ENCODE peak calls at places on chromosomes 12 and 14, in six cellular contexts. C, K, G, X, J and T are unnamed samples.

GRCh38 chr14:73125169-73125588 is 11.1 kb upstream of the PSEN1 start:
- DNase-seq in C (no peak), K (no peak), G (no peak), X (no peak), J (no peak), T (no peak)

GRCh38 chr14:79407572-79407971 is 803.7 kb downstream of the DIO2 start:
- DNase-seq in C (no peak), K (no peak), G (no peak), X (no peak), J (no peak), T (no peak)

GRCh38 chr14:54593860-54594259 is 26.9 kb downstream of the SAMD4A start:
- DNase-seq in C (no peak), K (no peak), G (no peak), X (no peak), J (no peak), T (peak)

GRCh38 chr12:92145731-92146496 is at the start of gene BTG1:
- DNase-seq in C (peak), K (peak), G (peak), X (peak), J (peak), T (peak)

GRCh38 chr14:103378042-103378854 is 7.0 kb upstream of the MARK3 start:
- DNase-seq in C (no peak), K (peak), G (no peak), X (no peak), J (no peak), T (no peak)

GRCh38 chr14:93788557-93789365 is 476 bp upstream of the PRIMA1 start:
- DNase-seq in C (peak), K (no peak), G (no peak), X (no peak), J (no peak), T (no peak)

GRCh38 chr12:10101042-10101579 is 2.3 kb upstream of the CLEC1A start:
- DNase-seq in C (no peak), K (no peak), G (no peak), X (no peak), J (no peak), T (peak)

GRCh38 chr14:65864549-65864948 is 452.0 kb downstream of the FUT8 start:
- DNase-seq in C (no peak), K (no peak), G (no peak), X (no peak), J (no peak), T (no peak)

GRCh38 chr14:53516261-53516774 is 363.2 kb upstream of the DDHD1 start:
- DNase-seq in C (no peak), K (no peak), G (no peak), X (no peak), J (no peak), T (peak)

GRCh38 chr14:75041613-75042012 is 9.7 kb downstream of the MLH3 start:
- DNase-seq in C (no peak), K (peak), G (no peak), X (no peak), J (no peak), T (no peak)

GRCh38 chr14:78701246-78701645 is 531.1 kb downstream of the NRXN3 start:
- DNase-seq in C (no peak), K (no peak), G (no peak), X (no peak), J (no peak), T (peak)

GRCh38 chr12:114711689-114712152 is 27.7 kb upstream of the TBX3 start:
- DNase-seq in C (no peak), K (no peak), G (no peak), X (no peak), J (no peak), T (no peak)

GRCh38 chr12:13164859-13165577 is 31.5 kb upstream of the EMP1 start:
- DNase-seq in C (no peak), K (no peak), G (no peak), X (no peak), J (no peak), T (no peak)

GRCh38 chr12:112891093-112892024 is 15.4 kb upstream of the OAS1 start:
- DNase-seq in C (no peak), K (no peak), G (no peak), X (no peak), J (no peak), T (no peak)

GRCh38 chr12:109358154-109358869 is 10.6 kb downstream of the MYO1H start:
- DNase-seq in C (no peak), K (no peak), G (no peak), X (no peak), J (peak), T (peak)

GRCh38 chr14:99516156-99517045 is 35.2 kb downstream of the CCNK start:
- DNase-seq in C (no peak), K (no peak), G (no peak), X (no peak), J (no peak), T (no peak)
- TF ChIP-seq CEBPB in C (no peak), K (no peak), G (no peak), X (no peak), J (no peak), T (no peak)

DNA sequence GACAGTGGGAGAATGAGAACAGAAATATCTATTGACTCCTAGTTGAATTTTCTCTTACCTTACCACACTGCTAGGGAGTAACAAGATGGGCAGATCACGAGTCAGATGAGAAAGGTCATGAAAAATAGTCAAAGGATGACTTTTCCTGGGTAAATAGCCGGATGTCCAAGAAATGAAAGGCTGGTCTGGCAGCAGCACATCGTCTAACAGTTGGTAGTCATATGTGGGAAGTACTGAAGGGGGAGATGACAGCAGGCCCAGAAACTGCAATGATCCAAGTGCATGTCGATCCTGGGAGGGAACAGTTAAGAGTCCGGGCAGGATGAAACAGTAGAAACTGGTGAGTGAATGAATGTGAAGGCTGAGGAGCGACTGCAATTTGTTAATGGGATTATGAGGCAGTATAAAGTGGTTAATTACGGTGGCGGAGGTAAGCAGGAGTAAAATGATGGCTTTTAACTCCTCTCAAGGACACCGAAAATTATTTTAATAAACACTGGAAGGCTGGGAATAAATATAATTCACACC is 1.2 kb upstream of the ERC1 start:
- DNase-seq in C (peak), K (peak), G (no peak), X (no peak), J (no peak), T (peak)
- TF ChIP-seq CEBPB in C (no peak), K (no peak), G (no peak), X (no peak), J (no peak), T (no peak)

DNA sequence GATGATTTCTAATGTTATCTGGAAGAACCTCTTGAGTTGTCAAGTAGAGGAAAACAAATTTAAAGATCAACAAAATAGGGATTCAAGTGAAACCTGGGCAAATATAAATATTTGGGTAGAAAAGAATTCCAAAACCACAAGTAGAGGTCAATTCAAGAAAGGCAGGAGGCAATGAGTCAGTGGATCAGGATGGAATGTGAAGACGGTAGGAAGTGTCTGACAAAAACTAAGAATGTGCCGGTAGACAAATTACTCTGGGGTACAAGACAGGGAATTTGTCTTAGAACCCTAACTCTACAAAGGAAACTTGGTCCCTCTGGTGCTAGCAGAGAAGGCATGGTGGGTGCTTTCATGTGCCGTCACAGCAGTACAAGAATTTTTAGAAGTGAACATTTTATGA is 13.6 kb downstream of the ABCD2 start:
- DNase-seq in C (no peak), K (no peak), G (peak), X (no peak), J (no peak), T (no peak)
- TF ChIP-seq CEBPB in C (no peak), K (no peak), G (no peak), X (no peak), J (no peak), T (no peak)

DNA sequence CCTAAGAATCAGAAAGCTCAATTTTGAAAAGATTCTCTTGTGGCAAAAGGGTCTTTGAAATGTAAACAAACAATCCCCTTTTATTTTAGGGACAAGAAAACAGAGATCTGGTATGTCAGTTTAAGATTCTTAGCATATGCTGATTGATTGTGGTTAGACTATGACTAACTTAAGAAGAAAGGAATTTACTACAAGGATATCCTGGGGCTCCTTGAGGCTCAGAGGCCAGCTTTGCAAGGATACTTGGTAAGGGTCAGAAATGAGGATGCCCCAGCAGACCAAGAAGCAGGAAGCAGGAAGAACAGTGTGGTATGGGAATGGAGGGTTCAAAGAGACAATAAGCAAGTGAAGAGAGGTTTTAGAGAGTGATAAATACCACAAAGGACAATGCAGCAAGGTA is 474.6 kb downstream of the ETNK1 start:
- DNase-seq in C (no peak), K (no peak), G (no peak), X (peak), J (no peak), T (no peak)
- TF ChIP-seq CEBPB in C (no peak), K (no peak), G (no peak), X (no peak), J (no peak), T (no peak)

GRCh38 chr12:27305673-27306504 is 26.7 kb upstream of the BMAL2 start:
- DNase-seq in C (peak), K (peak), G (peak), X (no peak), J (no peak), T (peak)
- TF ChIP-seq CEBPB in C (no peak), K (no peak), G (no peak), X (no peak), J (no peak), T (no peak)